ENCODE peak calls at places on chromosomes 16 and 17, in ten cellular contexts. U is H9, A is astrocyte of the cerebellum, Y is A549, Q is neural crest cell, W is kidney, Z is mesothelial cell of epicardium, G is adrenal gland, O is suprapubic skin, H is mucosa of descending colon. E is an unnamed sample.

GRCh38 chr16:31106509-31107464 is 1.4 kb upstream of the BCKDK start:
- DNase-seq in U (no peak), A (no peak), Y (no peak), Q (no peak), W (no peak), Z (no peak), G (peak), O (no peak), H (no peak), E (no peak)

GRCh38 chr16:68275611-68276191 is 11.4 kb downstream of the SLC7A6 start:
- DNase-seq in U (no peak), A (no peak), Y (no peak), Q (no peak), W (no peak), Z (no peak), G (no peak), O (no peak), H (no peak), E (no peak)

GRCh38 chr17:42121066-42121769 is at the start of gene KAT2A:
- DNase-seq in U (peak), A (no peak), Y (peak), Q (peak), W (peak), Z (peak), G (peak), O (no peak), H (peak), E (peak)

GRCh38 chr17:55266958-55267688 is 2.4 kb downstream of the HLF start:
- DNase-seq in U (no peak), A (no peak), Y (no peak), Q (no peak), W (no peak), Z (no peak), G (no peak), O (no peak), H (no peak), E (no peak)

GRCh38 chr17:56110463-56111138 is 42.7 kb upstream of the ANKFN1 start:
- DNase-seq in U (no peak), A (no peak), Y (no peak), Q (no peak), W (no peak), Z (no peak), G (no peak), O (no peak), H (peak), E (no peak)

GRCh38 chr16:81073560-81074330 is 3.3 kb downstream of the C16orf46 start:
- DNase-seq in U (no peak), A (no peak), Y (no peak), Q (no peak), W (no peak), Z (no peak), G (no peak), O (no peak), H (no peak), E (no peak)

GRCh38 chr16:9053006-9053601 is 38.3 kb upstream of the HAPSTR1 start:
- DNase-seq in U (peak), A (peak), Y (peak), Q (peak), W (no peak), Z (peak), G (peak), O (no peak), H (peak), E (peak)

GRCh38 chr17:82859431-82860403 is 19.9 kb upstream of the ZNF750 start:
- DNase-seq in U (no peak), A (peak), Y (peak), Q (peak), W (peak), Z (no peak), G (peak), O (no peak), H (peak), E (no peak)

GRCh38 chr16:27642753-27643152 is 92.8 kb downstream of the KATNIP start:
- DNase-seq in U (peak), A (peak), Y (no peak), Q (no peak), W (no peak), Z (no peak), G (no peak), O (no peak), H (no peak), E (no peak)

GRCh38 chr17:32609085-32609484 is 122.3 kb downstream of the CDK5R1 start:
- DNase-seq in U (no peak), A (no peak), Y (no peak), Q (no peak), W (peak), Z (no peak), G (peak), O (no peak), H (peak), E (no peak)
- TF ChIP-seq CTCF in U (peak), A (peak), Y (peak), Q (no peak), W (no peak), Z (no peak), G (no peak), O (no peak), H (no peak), E (peak)

DNA sequence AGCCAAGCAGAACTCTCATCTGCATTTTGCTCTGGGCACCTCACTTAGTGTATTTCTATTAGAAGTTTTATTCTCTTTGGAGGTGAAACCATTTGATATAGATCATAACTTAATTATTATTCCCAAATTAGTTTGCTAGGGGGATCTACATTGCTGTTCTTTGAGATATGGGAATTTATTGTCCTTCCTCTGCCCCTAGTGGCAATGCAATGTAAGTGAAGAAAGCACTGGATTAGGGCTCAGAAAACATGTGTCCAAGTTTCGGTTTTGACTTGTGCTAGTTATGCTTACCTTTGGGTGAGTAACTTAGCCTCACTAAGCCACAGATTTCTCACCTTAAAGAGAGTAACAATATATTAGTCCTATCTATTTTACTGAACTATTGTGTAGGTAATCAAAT is 2.9 kb downstream of the KRT39 start:
- DNase-seq in U (no peak), A (no peak), Y (peak), Q (no peak), W (no peak), Z (no peak), G (no peak), O (no peak), H (no peak), E (no peak)
- TF ChIP-seq CTCF in U (peak), A (peak), Y (peak), Q (peak), W (peak), Z (peak), G (peak), O (peak), H (peak), E (peak)

DNA sequence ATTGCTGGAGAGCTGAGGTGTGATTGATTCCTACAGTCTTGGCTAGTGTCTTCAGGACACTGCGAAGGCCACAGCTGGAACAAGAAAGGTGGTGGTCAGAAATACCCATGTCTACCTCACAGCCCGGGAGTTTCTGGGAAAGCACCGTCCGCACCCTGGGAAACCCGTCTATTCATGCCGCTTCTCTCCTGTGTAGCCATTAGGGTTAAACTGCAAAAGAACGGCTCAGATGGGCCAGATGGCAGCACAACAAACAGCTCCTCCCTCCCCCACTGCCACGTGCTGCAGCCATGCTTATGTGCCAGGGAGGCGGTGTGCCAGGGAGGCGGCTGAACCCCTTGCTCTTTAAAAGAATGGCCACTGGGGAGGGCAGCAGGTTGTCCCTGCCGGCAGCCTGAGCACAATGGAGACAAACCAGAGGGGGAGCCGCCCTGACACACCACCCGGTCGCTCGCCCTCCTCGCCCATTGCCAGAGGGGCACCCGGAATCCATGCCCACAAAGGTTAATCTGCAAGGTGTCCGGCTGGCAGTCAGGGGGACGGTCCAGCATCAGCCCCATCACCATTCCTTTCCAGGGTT is 65.2 kb downstream of the CYTH1 start:
- DNase-seq in U (no peak), A (no peak), Y (peak), Q (peak), W (peak), Z (no peak), G (peak), O (peak), H (peak), E (no peak)
- TF ChIP-seq CTCF in U (no peak), A (no peak), Y (no peak), Q (no peak), W (no peak), Z (no peak), G (peak), O (no peak), H (no peak), E (no peak)

GRCh38 chr17:31733326-31733725 is 125.7 kb downstream of the COPRS start:
- DNase-seq in U (peak), A (no peak), Y (no peak), Q (no peak), W (no peak), Z (no peak), G (no peak), O (peak), H (no peak), E (no peak)
- TF ChIP-seq CTCF in U (peak), A (no peak), Y (no peak), Q (no peak), W (no peak), Z (no peak), G (no peak), O (no peak), H (no peak), E (no peak)

GRCh38 chr17:72077326-72077960 is 43.4 kb upstream of the SOX9 start:
- DNase-seq in U (no peak), A (no peak), Y (no peak), Q (no peak), W (no peak), Z (no peak), G (no peak), O (peak), H (no peak), E (no peak)
- TF ChIP-seq CTCF in U (peak), A (no peak), Y (no peak), Q (no peak), W (no peak), Z (no peak), G (no peak), O (no peak), H (no peak), E (peak)

E was measured in type B pancreatic cell.